ENCODE peak calls at places on chromosomes 3 and 15, in four cellular contexts. B is uterus, U is GM12878, D is H54. P is an unnamed sample.

GRCh38 chr15:61086001-61086400 is 143.1 kb downstream of the RORA start:
- DNase-seq in D (no peak), U (no peak), B (no peak), P (no peak)

GRCh38 chr3:95302044-95302443 is 1239.2 kb downstream of the NSUN3 start:
- DNase-seq in B (no peak), U (no peak), D (no peak), P (no peak)

GRCh38 chr15:63054985-63055384 is 12.4 kb downstream of the TPM1 start:
- DNase-seq in B (no peak), U (no peak), D (no peak), P (peak; percentile 14)

GRCh38 chr3:101936419-101937331 is 87.4 kb downstream of the NFKBIZ start:
- DNase-seq in D (peak; percentile 50), B (no peak), U (peak; percentile 95), P (no peak)

GRCh38 chr3:189964623-189965022 is 156.1 kb downstream of the P3H2 start:
- DNase-seq in B (no peak), U (no peak), D (no peak), P (no peak)

GRCh38 chr3:138180375-138181029 is 5.8 kb upstream of the DBR1 start:
- DNase-seq in B (no peak), U (no peak), D (no peak), P (peak; percentile 75)

GRCh38 chr3:25849641-25850040 is 59.8 kb downstream of the OXSM start:
- DNase-seq in D (no peak), B (no peak), U (no peak), P (no peak)

GRCh38 chr3:71694358-71694999 is 30.7 kb downstream of the EIF4E3 start:
- DNase-seq in D (no peak), U (no peak), B (no peak), P (no peak)

GRCh38 chr3:46353639-46354410 is at the start of gene CCR2:
- DNase-seq in D (no peak), B (no peak), U (no peak), P (no peak)

GRCh38 chr3:161050929-161051328 is 54.2 kb downstream of the B3GALNT1 start:
- DNase-seq in B (no peak), U (no peak), D (no peak), P (peak; percentile 9)

GRCh38 chr15:96412919-96413231 is 82.4 kb downstream of the NR2F2 start:
- DNase-seq in B (no peak), U (no peak), D (peak; percentile 38), P (no peak)

GRCh38 chr3:50274371-50275104 is 4.3 kb upstream of the LSMEM2 start:
- DNase-seq in D (peak; percentile 68), B (no peak), U (no peak), P (peak; percentile 82)

GRCh38 chr3:195025056-195025880 is 245.7 kb downstream of the XXYLT1 start:
- DNase-seq in B (no peak), D (no peak), U (no peak), P (no peak)

GRCh38 chr3:50204804-50205718 is at the start of gene SLC38A3:
- DNase-seq in U (no peak), B (no peak), D (no peak), P (no peak)

GRCh38 chr15:101158166-101159095 is 93.4 kb downstream of the CHSY1 start:
- DNase-seq in B (no peak), U (no peak), D (no peak), P (no peak)

GRCh38 chr3:118380576-118380975 is 654.1 kb downstream of the IGSF11 start:
- DNase-seq in B (no peak), U (no peak), D (no peak), P (no peak)

GRCh38 chr3:156218353-156218744 is 98.0 kb downstream of the KCNAB1 start:
- DNase-seq in U (no peak), D (no peak), B (no peak), P (no peak)

GRCh38 chr3:177174607-177175006 is 22.7 kb downstream of the TBL1XR1 start:
- DNase-seq in U (no peak), D (no peak), B (no peak), P (no peak)

GRCh38 chr3:63580151-63580550 is 72.3 kb upstream of the SNTN start:
- DNase-seq in D (no peak), U (no peak), B (no peak), P (no peak)

GRCh38 chr3:176994393-176994792 is 202.9 kb downstream of the TBL1XR1 start:
- DNase-seq in D (no peak), U (no peak), B (no peak), P (no peak)

GRCh38 chr3:123068227-123069020 is 1.6 kb downstream of the PDIA5 start:
- DNase-seq in D (no peak), U (no peak), B (no peak), P (no peak)

GRCh38 chr3:123066599-123066895 is 278 bp upstream of the PDIA5 start:
- DNase-seq in D (no peak), B (no peak), U (no peak), P (no peak)

GRCh38 chr3:123069021-123069381 is 2.2 kb downstream of the PDIA5 start:
- DNase-seq in B (no peak), D (no peak), U (no peak), P (peak; percentile 21)

GRCh38 chr3:123066896-123067688 is at the start of gene PDIA5:
- DNase-seq in U (peak; percentile 34), B (peak; percentile 86), D (peak; percentile 93), P (peak; percentile 73)

GRCh38 chr3:123067689-123068226 is 933 bp downstream of the PDIA5 start:
- DNase-seq in D (no peak), B (no peak), U (no peak), P (peak; percentile 44)
- TF ChIP-seq POLR2A in D (no peak), B (no peak), U (no peak), P (no peak)

GRCh38 chr3:31981206-31982181 is at the start of the genes OSBPL10 and ZNF860:
- DNase-seq in B (peak; percentile 93), D (peak; percentile 69), U (no peak), P (no peak)
- TF ChIP-seq POLR2A in B (peak; percentile 43), D (peak; percentile 55), U (no peak), P (no peak)

GRCh38 chr15:52251144-52251860 is 44.3 kb downstream of the MYO5C start:
- DNase-seq in U (no peak), B (no peak), D (no peak), P (no peak)

GRCh38 chr15:52254331-52254730 is 41.3 kb downstream of the MYO5C start:
- DNase-seq in D (no peak), B (no peak), U (no peak), P (no peak)

GRCh38 chr15:52255008-52255407 is 40.6 kb downstream of the MYO5C start:
- DNase-seq in B (no peak), U (no peak), D (no peak), P (no peak)

GRCh38 chr15:52255935-52256334 is 39.7 kb downstream of the MYO5C start:
- DNase-seq in U (no peak), B (no peak), D (no peak), P (no peak)

GRCh38 chr15:52252781-52253180 is 42.8 kb downstream of the MYO5C start:
- DNase-seq in B (no peak), D (peak; percentile 70), U (no peak), P (no peak)
- TF ChIP-seq POLR2A in B (no peak), D (no peak), U (no peak), P (no peak)

GRCh38 chr3:88133711-88134263 is 16.0 kb upstream of the C3orf38 start:
- DNase-seq in U (no peak), B (no peak), D (no peak), P (no peak)

GRCh38 chr3:88141458-88142083 is 8.2 kb upstream of the C3orf38 start:
- DNase-seq in U (no peak), D (no peak), B (no peak), P (no peak)

GRCh38 chr3:88132894-88133293 is 16.9 kb upstream of the C3orf38 start:
- DNase-seq in D (no peak), U (no peak), B (no peak), P (no peak)

GRCh38 chr3:88142094-88142624 is 7.6 kb upstream of the C3orf38 start:
- DNase-seq in B (no peak), U (no peak), D (no peak), P (no peak)

DNA sequence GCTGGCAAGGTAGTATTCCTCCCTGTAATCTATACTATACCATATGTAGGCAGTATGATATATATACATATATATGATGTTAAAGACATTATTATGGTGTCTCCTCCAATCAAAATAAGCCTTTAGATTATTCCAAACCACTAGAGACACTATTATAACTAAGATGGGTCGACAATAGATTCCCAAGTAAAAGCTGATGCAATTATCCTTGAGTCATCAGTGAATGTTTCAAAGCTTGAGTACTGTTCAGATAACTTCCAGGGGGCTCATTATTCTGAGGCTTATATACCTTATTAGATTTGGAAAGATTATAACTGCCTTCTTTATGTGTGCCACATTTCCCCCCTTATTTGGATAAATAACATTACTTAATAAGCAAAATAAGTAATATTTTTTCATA is 11.9 kb upstream of the C3orf38 start:
- DNase-seq in B (no peak), U (no peak), D (no peak), P (no peak)
- TF ChIP-seq POLR2A in B (no peak), U (no peak), D (no peak), P (no peak)

DNA sequence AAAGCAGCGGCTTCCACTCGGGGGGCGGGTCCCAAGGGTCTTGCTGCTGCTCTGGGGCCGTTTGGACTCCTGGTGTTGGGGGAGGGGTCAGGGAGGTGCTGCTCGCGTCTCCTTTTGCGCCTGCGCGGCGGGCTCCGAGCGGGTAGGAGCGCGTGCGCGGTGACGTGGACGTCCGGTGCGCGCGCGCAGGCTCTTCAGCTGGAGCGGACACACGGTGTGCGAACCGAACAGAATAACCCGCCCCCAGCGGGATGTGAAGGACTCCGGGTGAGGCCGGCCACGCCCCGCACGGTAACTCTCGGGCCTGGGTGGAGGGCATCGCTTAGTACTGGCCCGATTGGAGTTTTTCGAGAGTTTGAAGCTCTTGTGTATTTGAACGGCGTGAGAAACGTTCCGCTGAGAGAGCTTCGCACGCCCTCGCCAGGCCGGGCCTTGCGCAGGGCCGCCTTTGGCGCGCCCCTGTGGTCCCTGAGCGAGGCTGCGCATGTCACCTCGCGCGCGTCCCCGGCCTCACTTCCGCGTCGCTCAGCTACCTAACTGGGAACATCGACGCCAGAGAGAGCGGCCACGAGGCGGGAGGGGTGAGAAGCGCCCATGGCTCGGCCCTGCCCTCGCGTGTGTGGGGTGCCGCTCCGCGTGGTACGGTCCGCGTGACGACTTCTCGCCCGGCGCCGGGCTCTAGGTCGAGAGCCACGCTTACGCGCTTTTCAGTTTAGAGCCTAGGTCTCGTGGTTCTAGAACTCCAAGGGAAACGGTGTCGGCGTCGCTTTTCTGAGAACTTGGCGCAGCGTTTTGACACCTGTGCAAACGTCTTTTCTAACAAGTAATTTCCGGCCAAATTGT is at the start of gene MGA:
- DNase-seq in D (peak; percentile 30), U (peak; percentile 84), B (peak; percentile 90), P (peak; percentile 95)
- TF ChIP-seq POLR2A in D (no peak), U (peak; percentile 86), B (peak; percentile 37), P (peak; percentile 54)

GRCh38 chr3:129439381-129439816 is 349 bp downstream of the MBD4 start:
- DNase-seq in U (no peak), B (no peak), D (peak; percentile 33), P (peak; percentile 81)

GRCh38 chr3:129440648-129441190 is 695 bp downstream of the IFT122 start:
- DNase-seq in B (no peak), D (no peak), U (no peak), P (no peak)

GRCh38 chr3:129441215-129441614 is 1.2 kb downstream of the IFT122 start:
- DNase-seq in D (no peak), U (no peak), B (no peak), P (peak; percentile 58)

GRCh38 chr3:129441782-129442181 is 1.8 kb downstream of the IFT122 start:
- DNase-seq in U (no peak), D (no peak), B (no peak), P (no peak)

GRCh38 chr3:129439817-129440647 is at the start of the genes IFT122 and MBD4:
- DNase-seq in D (peak; percentile 97), B (peak; percentile 98), U (peak; percentile 99), P (peak; percentile 100)
- TF ChIP-seq POLR2A in D (peak; percentile 97), B (peak; percentile 72), U (peak; percentile 89), P (peak; percentile 99)

GRCh38 chr3:136196064-136196400 is at the start of gene MSL2:
- DNase-seq in B (no peak), D (no peak), U (no peak), P (peak; percentile 97)
- TF ChIP-seq POLR2A in B (no peak), D (peak; percentile 75), U (peak; percentile 74), P (no peak)

P was measured in erythroblast.